ENCODE peak calls at places on chromosomes 12 and 14, in five cellular contexts. F is sigmoid colon; X is activated T-helper 1 cell treated with anti-CD3 and anti-CD28 coated beads, Interleukin-12 subunit alpha, Interleukin-12 subunit beta, Interleukin-2, Interleukin-4 antibody, amounts not matched to agents 30 ng/mL and 10 ng/mL and 1 ng/mL, durations not matched to agents 14 hours and 24 hours and 36 hours; W is left ventricle myocardium superior; O is heart left ventricle. Q is an unnamed sample.

GRCh38 chr14:24784981-24785380 is 151.0 kb upstream of the GZMB start:
- DNase-seq in F (no peak), X (no peak), W (no peak), O (no peak), Q (no peak)

GRCh38 chr12:92039048-92039447 is 106.6 kb downstream of the BTG1 start:
- DNase-seq in F (no peak), X (no peak), W (no peak), O (no peak), Q (no peak)

GRCh38 chr12:82862876-82863649 is 176.4 kb downstream of the TMTC2 start:
- DNase-seq in F (no peak), X (no peak), W (no peak), O (no peak), Q (no peak)

GRCh38 chr14:101929096-101929495 is 35.3 kb upstream of the DYNC1H1 start:
- DNase-seq in F (peak; percentile 50), X (no peak), W (no peak), O (no peak), Q (no peak)

GRCh38 chr12:53230971-53231858 is 794 bp downstream of the RARG start:
- DNase-seq in F (no peak), X (no peak), W (no peak), O (no peak), Q (no peak)

GRCh38 chr14:104687601-104688504 is 1.6 kb upstream of the INF2 start:
- DNase-seq in F (peak; percentile 91), X (no peak), W (peak; percentile 91), O (peak; percentile 92), Q (no peak)

GRCh38 chr12:113293100-113293499 is 41.8 kb downstream of the SLC8B1 start:
- DNase-seq in F (no peak), X (no peak), W (no peak), O (no peak), Q (no peak)

GRCh38 chr12:100656141-100656540 is 82.7 kb downstream of the GAS2L3 start:
- DNase-seq in F (no peak), X (no peak), W (no peak), O (no peak), Q (no peak)

GRCh38 chr12:19066471-19067001 is 63.0 kb upstream of the PLEKHA5 start:
- DNase-seq in F (no peak), X (no peak), W (no peak), O (no peak), Q (no peak)

GRCh38 chr14:91869556-91869955 is 2.2 kb upstream of the TC2N start:
- DNase-seq in F (no peak), X (no peak), W (no peak), O (no peak), Q (no peak)

GRCh38 chr14:105536051-105536450 is 9.7 kb downstream of the TMEM121 start:
- DNase-seq in F (peak; percentile 56), X (no peak), W (no peak), O (no peak), Q (no peak)

GRCh38 chr14:98634043-98634820 is 637.8 kb downstream of the BCL11B start:
- DNase-seq in F (no peak), X (no peak), W (no peak), O (no peak), Q (no peak)

GRCh38 chr12:53845932-53846331 is 92.7 kb upstream of the HOXC13 start:
- DNase-seq in F (no peak), X (no peak), W (no peak), O (no peak), Q (no peak)

GRCh38 chr12:104360157-104360556 is 56.6 kb downstream of the EID3 start:
- DNase-seq in F (peak; percentile 48), X (no peak), W (no peak), O (no peak), Q (no peak)

GRCh38 chr14:89164168-89165074 is 252.6 kb downstream of the FOXN3 start:
- DNase-seq in F (no peak), X (no peak), W (no peak), O (no peak), Q (peak; percentile 78)

GRCh38 chr14:95885866-95886265 is 9.2 kb downstream of the TUNAR start:
- DNase-seq in F (no peak), X (no peak), W (no peak), O (no peak), Q (no peak)

GRCh38 chr12:63103489-63104131 is 47.4 kb downstream of the AVPR1A start:
- DNase-seq in F (no peak), X (no peak), W (no peak), O (no peak), Q (peak; percentile 51)

GRCh38 chr12:6465467-6466183 is 4.9 kb downstream of the VAMP1 start:
- DNase-seq in F (no peak), X (no peak), W (no peak), O (no peak), Q (peak; percentile 73)

GRCh38 chr12:1595690-1596347 is 1.4 kb upstream of the FBXL14 start:
- DNase-seq in F (no peak), X (no peak), W (no peak), O (no peak), Q (no peak)

GRCh38 chr12:101939856-101940265 is 62.5 kb downstream of the DRAM1 start:
- DNase-seq in F (peak; percentile 86), X (peak; percentile 45), W (peak; percentile 38), O (peak; percentile 37), Q (peak; percentile 71)

GRCh38 chr12:108374596-108375320 is 35.6 kb upstream of the CMKLR1 start:
- DNase-seq in F (no peak), X (no peak), W (no peak), O (no peak), Q (no peak)

GRCh38 chr12:58378038-58378437 is 436.7 kb downstream of the ATP23 start:
- DNase-seq in F (no peak), X (no peak), W (no peak), O (no peak), Q (no peak)

GRCh38 chr12:18068355-18068754 is 21.6 kb downstream of the RERGL start:
- DNase-seq in F (no peak), X (no peak), W (no peak), O (no peak), Q (no peak)

GRCh38 chr14:27078176-27078575 is 480.3 kb upstream of the NOVA1 start:
- DNase-seq in F (no peak), X (no peak), W (no peak), O (no peak), Q (no peak)

GRCh38 chr14:68659021-68659931 is 133.6 kb downstream of the ZFP36L1 start:
- DNase-seq in F (no peak), X (no peak), W (peak; percentile 37), O (no peak), Q (no peak)

GRCh38 chr14:105155681-105156413 is 12.7 kb downstream of the JAG2 start:
- DNase-seq in F (no peak), X (no peak), W (peak; percentile 26), O (peak; percentile 20), Q (no peak)

GRCh38 chr12:4819654-4820053 is 90.1 kb upstream of the KCNA1 start:
- DNase-seq in F (no peak), X (no peak), W (no peak), O (no peak), Q (no peak)

GRCh38 chr12:117044790-117045174 is 54.4 kb downstream of the TESC start:
- DNase-seq in F (no peak), X (no peak), W (no peak), O (peak; percentile 29), Q (no peak)